ENCODE peak calls at places on chromosomes 3 and 15, in seven cellular contexts. V is AG09309, C is tibial artery, W is endodermal cell, O is cardiac fibroblast, N is H1, R is astrocyte of the cerebellum. P is an unnamed sample.
A peak's percentile ranks its signal among the peaks of the same experiment; 100 is the strongest.

GRCh38 chr3:177237206-177237605 is 39.9 kb upstream of the TBL1XR1 start:
- DNase-seq in R (no peak), N (no peak), O (peak; percentile 16), W (no peak), V (no peak), C (no peak), P (no peak)

GRCh38 chr15:77224352-77224751 is 153.4 kb upstream of the TSPAN3 start:
- DNase-seq in O (peak; percentile 16), R (no peak), C (no peak), W (no peak), N (no peak), V (no peak), P (no peak)

GRCh38 chr3:46923559-46924350 is 46.2 kb downstream of the PTH1R start:
- DNase-seq in R (no peak), O (peak; percentile 47), N (no peak), C (peak; percentile 16), W (peak; percentile 89), V (no peak), P (peak; percentile 54)

GRCh38 chr15:31304736-31305365 is 21.8 kb upstream of the KLF13 start:
- DNase-seq in C (no peak), O (peak; percentile 29), N (no peak), W (peak; percentile 49), R (no peak), V (no peak), P (no peak)

GRCh38 chr3:113174806-113175490 is 36.4 kb upstream of the BOC start:
- DNase-seq in R (no peak), W (no peak), O (peak; percentile 21), V (no peak), N (no peak), C (no peak), P (no peak)

GRCh38 chr3:177478170-177478859 is 281.0 kb upstream of the TBL1XR1 start:
- DNase-seq in R (peak; percentile 100), N (no peak), C (peak; percentile 48), V (peak; percentile 100), W (no peak), O (peak; percentile 99), P (no peak)

GRCh38 chr3:100759162-100759561 is 49.9 kb downstream of the TFG start:
- DNase-seq in R (no peak), W (no peak), N (no peak), C (no peak), O (no peak), V (no peak), P (no peak)

GRCh38 chr3:63979093-63979492 is 44.2 kb downstream of the PSMD6 start:
- DNase-seq in C (no peak), O (peak; percentile 85), V (no peak), R (no peak), W (no peak), N (no peak), P (no peak)

GRCh38 chr3:47096955-47097354 is 67.0 kb downstream of the SETD2 start:
- DNase-seq in W (no peak), N (no peak), C (no peak), O (peak; percentile 32), R (peak; percentile 40), V (no peak), P (no peak)

GRCh38 chr3:38457111-38458003 is 3.7 kb downstream of the ACVR2B start:
- DNase-seq in V (no peak), R (no peak), C (no peak), W (no peak), O (no peak), N (no peak), P (no peak)

GRCh38 chr3:38461086-38461390 is 7.3 kb downstream of the ACVR2B start:
- DNase-seq in N (no peak), V (no peak), O (no peak), W (no peak), R (no peak), C (no peak), P (no peak)

GRCh38 chr3:38458796-38459498 is 5.3 kb downstream of the ACVR2B start:
- DNase-seq in O (peak; percentile 63), W (no peak), N (no peak), C (no peak), V (no peak), R (peak; percentile 31), P (peak; percentile 73)

GRCh38 chr3:38460377-38461085 is 6.8 kb downstream of the ACVR2B start:
- DNase-seq in W (no peak), V (no peak), N (no peak), O (no peak), R (no peak), C (no peak), P (no peak)

GRCh38 chr3:38459499-38460048 is 5.9 kb downstream of the ACVR2B start:
- DNase-seq in O (no peak), C (no peak), V (no peak), W (no peak), R (no peak), N (no peak), P (no peak)
- H3K4me3 ChIP-seq in O (no peak overlapping the region), C (peak overlapping the region; percentile 17), V (no peak overlapping the region), W (no peak overlapping the region), R (no peak overlapping the region), N (no peak overlapping the region), P (no peak overlapping the region)

GRCh38 chr15:89417206-89417725 is 79.1 kb downstream of the RHCG start:
- DNase-seq in R (no peak), O (no peak), V (no peak), N (no peak), C (no peak), W (no peak), P (no peak)
- H3K4me3 ChIP-seq in R (no peak overlapping the region), O (no peak overlapping the region), V (no peak overlapping the region), N (peak overlapping the region; percentile 64), C (no peak overlapping the region), W (no peak overlapping the region), P (no peak overlapping the region)

GRCh38 chr3:124810970-124811369 is 76.2 kb downstream of the ITGB5 start:
- DNase-seq in W (no peak), O (no peak), R (no peak), V (no peak), N (no peak), C (no peak), P (no peak)

GRCh38 chr3:124811441-124811840 is 75.7 kb downstream of the ITGB5 start:
- DNase-seq in N (no peak), R (peak; percentile 70), C (peak; percentile 49), O (peak; percentile 83), W (no peak), V (no peak), P (no peak)

GRCh38 chr3:124814620-124815421 is 72.3 kb downstream of the ITGB5 start:
- DNase-seq in V (no peak), N (no peak), R (no peak), W (peak; percentile 41), C (no peak), O (peak; percentile 32), P (no peak)

GRCh38 chr3:124813541-124813940 is 73.6 kb downstream of the ITGB5 start:
- DNase-seq in R (no peak), V (no peak), N (no peak), C (no peak), O (no peak), W (no peak), P (no peak)

DNA sequence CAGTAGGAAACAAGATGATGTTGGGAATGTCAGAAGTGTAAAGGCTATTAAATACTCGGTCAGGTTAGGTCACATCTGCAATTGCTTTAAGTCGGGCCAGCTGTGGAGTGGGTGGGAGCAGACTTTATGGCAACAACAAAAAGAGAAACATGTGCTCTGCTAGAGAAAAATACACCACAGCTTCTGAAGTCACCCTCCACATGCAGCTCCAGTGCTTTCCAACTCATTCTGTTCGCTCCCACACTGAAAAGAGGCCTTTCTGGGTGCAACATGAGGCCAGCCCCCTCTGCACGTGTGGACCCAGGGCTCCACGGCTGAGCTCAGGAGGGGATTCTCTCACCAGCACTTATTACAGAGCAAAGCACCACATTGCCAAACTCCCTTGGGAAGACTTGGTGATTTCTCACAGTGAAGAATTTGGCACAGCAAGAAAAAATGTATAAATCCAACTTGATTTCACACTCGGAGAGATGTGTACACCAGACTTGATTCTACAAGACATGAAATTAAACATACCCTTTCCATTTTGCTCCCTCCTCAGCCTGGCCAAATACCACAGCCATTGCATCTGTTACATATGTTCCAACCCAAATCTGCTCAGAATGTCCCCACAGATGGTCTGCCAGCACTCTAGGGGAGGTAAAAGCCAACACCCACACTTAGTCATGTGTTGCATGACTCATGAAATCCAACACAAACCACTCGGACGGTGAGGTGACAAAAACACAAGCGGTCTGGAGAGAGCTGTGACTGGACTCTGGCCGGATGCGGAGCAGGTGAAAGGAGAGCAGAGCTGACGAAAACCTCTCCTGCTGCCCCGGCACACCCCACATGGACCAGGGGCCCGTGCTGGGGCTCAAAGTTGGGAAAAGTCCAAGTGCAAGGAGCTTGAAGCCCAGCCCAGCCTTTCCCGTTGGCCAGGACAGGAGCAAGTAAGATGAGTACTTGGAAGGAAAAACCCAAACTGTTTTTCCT is 74.6 kb downstream of the ITGB5 start:
- DNase-seq in R (peak; percentile 96), O (peak; percentile 95), N (no peak), C (peak; percentile 86), W (no peak), V (peak; percentile 83), P (peak; percentile 84)
- H3K4me3 ChIP-seq in R (no peak overlapping the region), O (peak overlapping the region; percentile 12), N (no peak overlapping the region), C (peak overlapping the region; percentile 26), W (no peak overlapping the region), V (no peak overlapping the region), P (no peak overlapping the region)

GRCh38 chr15:64990168-64990470 is 405 bp upstream of the SPG21 start:
- DNase-seq in R (no peak), W (no peak), C (no peak), N (no peak), V (no peak), O (no peak), P (no peak)

GRCh38 chr15:64989331-64990167 is at the start of gene SPG21:
- DNase-seq in W (peak; percentile 96), R (peak; percentile 72), N (peak; percentile 41), C (peak; percentile 86), O (peak; percentile 97), V (peak; percentile 44), P (peak; percentile 98)

GRCh38 chr15:64985382-64986033 is 4.2 kb downstream of the SPG21 start:
- DNase-seq in W (no peak), R (no peak), O (peak; percentile 49), V (no peak), N (no peak), C (no peak), P (no peak)

GRCh38 chr15:64991536-64992135 is 1.9 kb upstream of the SPG21 start:
- DNase-seq in N (no peak), O (no peak), V (no peak), W (no peak), R (no peak), C (no peak), P (no peak)

DNA sequence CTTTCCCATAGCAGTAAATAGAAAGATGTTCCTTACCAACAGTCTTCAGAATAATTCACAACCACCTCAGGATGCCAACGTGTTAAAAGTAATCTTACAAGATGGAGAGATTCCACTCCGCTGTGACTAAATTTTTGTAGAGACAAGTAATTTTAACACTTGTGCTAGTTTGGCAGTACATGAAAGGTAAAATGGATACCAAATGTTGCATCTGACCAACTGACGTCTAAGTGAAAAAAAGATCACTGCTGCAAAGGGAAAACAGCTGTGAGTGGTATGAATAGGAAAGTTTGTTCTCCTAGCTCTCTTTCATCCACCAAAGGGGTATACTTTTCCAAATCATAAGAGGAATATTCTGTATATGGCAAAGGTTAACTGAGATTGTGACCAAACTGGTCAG is 2.6 kb downstream of the SPG21 start:
- DNase-seq in V (no peak), O (peak; percentile 10), R (no peak), N (no peak), W (no peak), C (no peak), P (no peak)
- H3K4me3 ChIP-seq in V (no peak overlapping the region), O (no peak overlapping the region), R (no peak overlapping the region), N (no peak overlapping the region), W (no peak overlapping the region), C (no peak overlapping the region), P (no peak overlapping the region)

GRCh38 chr3:166510382-166510781 is 673.2 kb upstream of the BCHE start:
- DNase-seq in C (no peak), V (no peak), N (no peak), O (no peak), W (peak; percentile 75), R (no peak), P (no peak)
- H3K4me3 ChIP-seq in C (no peak overlapping the region), V (no peak overlapping the region), N (no peak overlapping the region), O (no peak overlapping the region), W (no peak overlapping the region), R (no peak overlapping the region), P (no peak overlapping the region)

P was measured in aorta.